ENCODE peak calls at places on chromosome 20, in eight cellular contexts. H is OCI-LY7, X is mammary epithelial cell, Q is IMR-90, Y is PC-3, S is endothelial cell of umbilical vein, F is GM23248, W is GM23338. K is an unnamed sample. For H3K4me1, the result is how much of the 10 kb centered on the place peaks cover.

GRCh38 chr20:58573257-58573656 is 58.1 kb upstream of the APCDD1L start:
- DNase-seq in X (no peak), H (no peak), W (no peak), Q (no peak), Y (no peak), S (no peak), F (no peak), K (no peak)

GRCh38 chr20:40587038-40587437 is 102.0 kb downstream of the MAFB start:
- DNase-seq in Q (no peak), F (no peak), Y (no peak), W (no peak), S (no peak), H (no peak), X (no peak), K (no peak)

GRCh38 chr20:51622004-51622874 is 79.7 kb upstream of the NFATC2 start:
- DNase-seq in Q (no peak), H (no peak), Y (peak), X (no peak), F (no peak), W (peak), S (no peak), K (no peak)

GRCh38 chr20:50120935-50121693 is 8.2 kb upstream of the UBE2V1 start:
- DNase-seq in F (peak), Y (peak), S (peak), Q (peak), H (peak), W (peak), X (no peak), K (peak)

GRCh38 chr20:44087051-44087856 is 99.7 kb downstream of the JPH2 start:
- DNase-seq in W (no peak), S (no peak), Y (no peak), H (no peak), X (no peak), F (no peak), Q (no peak), K (no peak)

GRCh38 chr20:1626528-1627192 is 6.9 kb upstream of the SIRPB1 start:
- DNase-seq in S (no peak), W (no peak), Y (no peak), Q (no peak), X (no peak), H (no peak), F (no peak), K (no peak)

GRCh38 chr20:51727872-51728271 is 40.3 kb downstream of the ATP9A start:
- DNase-seq in H (no peak), F (no peak), W (no peak), Y (no peak), S (no peak), X (no peak), Q (no peak), K (no peak)

GRCh38 chr20:50399917-50400704 is 110.1 kb upstream of the PTPN1 start:
- DNase-seq in W (no peak), Q (peak), Y (peak), F (peak), X (peak), S (peak), H (no peak), K (no peak)

GRCh38 chr20:52405417-52405816 is 213.8 kb upstream of the ZFP64 start:
- DNase-seq in X (no peak), Y (peak), S (no peak), Q (no peak), W (no peak), H (no peak), F (peak), K (no peak)

GRCh38 chr20:5596401-5597193 is 153.6 kb upstream of the SHLD1 start:
- DNase-seq in W (no peak), S (no peak), Q (no peak), Y (no peak), F (no peak), H (no peak), X (no peak), K (no peak)

GRCh38 chr20:56171087-56172012 is 77.2 kb upstream of the MC3R start:
- DNase-seq in S (no peak), Y (peak), W (no peak), H (peak), X (peak), Q (no peak), F (peak), K (peak)

GRCh38 chr20:52941803-52942202 is 30.4 kb upstream of the TSHZ2 start:
- DNase-seq in Y (no peak), F (peak), X (no peak), W (no peak), S (no peak), H (no peak), Q (no peak), K (no peak)

GRCh38 chr20:32484221-32485125 is 100.7 kb downstream of the NOL4L start:
- DNase-seq in F (peak), X (no peak), Y (peak), W (peak), S (peak), H (peak), Q (no peak), K (no peak)

GRCh38 chr20:38337561-38338140 is 8.6 kb upstream of the LBP start:
- DNase-seq in H (peak), Y (peak), S (no peak), X (peak), F (peak), Q (no peak), W (peak), K (peak)

GRCh38 chr20:45944151-45944964 is 9.9 kb downstream of the PCIF1 start:
- DNase-seq in Q (no peak), H (no peak), S (no peak), F (peak), X (peak), Y (peak), W (no peak), K (no peak)

GRCh38 chr20:38108438-38109024 is 56.5 kb downstream of the TGM2 start:
- DNase-seq in W (no peak), X (no peak), H (no peak), F (peak), Q (peak), S (no peak), Y (no peak), K (no peak)

GRCh38 chr20:10648651-10649050 is 25.1 kb downstream of the JAG1 start:
- DNase-seq in H (no peak), Y (no peak), F (peak), X (no peak), S (no peak), Q (peak), W (no peak), K (no peak)

GRCh38 chr20:10646886-10647420 is 26.8 kb downstream of the JAG1 start:
- DNase-seq in W (no peak), Y (no peak), S (no peak), H (no peak), X (no peak), F (no peak), Q (no peak), K (no peak)

GRCh38 chr20:10649080-10649816 is 24.6 kb downstream of the JAG1 start:
- DNase-seq in X (no peak), S (no peak), Q (no peak), W (no peak), H (no peak), F (no peak), Y (no peak), K (no peak)

GRCh38 chr20:10647471-10647870 is 26.3 kb downstream of the JAG1 start:
- DNase-seq in F (peak), X (no peak), S (no peak), W (peak), Y (peak), H (peak), Q (no peak), K (peak)

DNA sequence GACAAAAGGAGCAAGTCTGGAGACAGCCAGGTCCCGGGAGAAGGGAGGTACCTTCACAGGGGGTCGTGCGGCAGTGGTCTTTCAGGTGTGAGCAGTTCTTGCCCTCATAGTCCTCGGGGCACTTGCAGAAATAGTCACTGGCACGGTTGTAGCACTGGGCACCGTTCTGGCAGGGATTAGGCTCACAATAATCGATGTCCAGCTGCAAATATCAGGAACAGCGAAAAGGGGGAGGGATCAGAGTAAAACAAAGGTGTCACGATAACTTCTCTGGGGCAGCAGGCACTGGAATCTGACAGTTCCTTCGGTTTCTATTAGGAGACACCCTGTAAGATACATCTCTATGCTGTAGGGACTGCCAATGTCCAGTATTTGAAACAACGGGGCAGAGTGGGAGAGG is 25.9 kb downstream of the JAG1 start:
- DNase-seq in Y (no peak), Q (no peak), S (no peak), F (no peak), H (no peak), X (no peak), W (no peak), K (no peak)
- H3K4me1 ChIP-seq in Y (under half), Q (under half), S (under half), F (under half), H (under half), X (under half), W (under half), K (under half)

DNA sequence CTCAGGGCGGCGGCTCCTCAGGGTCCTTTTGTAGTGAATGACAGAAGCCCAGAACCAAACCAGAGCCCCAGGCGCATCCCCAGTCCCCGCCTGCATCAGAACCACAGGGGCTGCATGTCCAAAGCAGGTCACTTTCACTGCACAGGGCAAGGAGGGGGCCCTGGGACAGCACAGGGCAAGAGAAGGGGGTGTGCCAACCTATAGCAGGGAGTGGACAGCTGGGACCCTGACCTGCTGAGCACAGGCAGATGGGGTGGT is 501.4 kb downstream of the PREX1 start:
- DNase-seq in Y (no peak), H (no peak), S (no peak), F (no peak), X (no peak), W (no peak), Q (no peak), K (no peak)
- H3K4me2 ChIP-seq in Y (no peak), H (no peak), S (no peak), F (no peak), X (no peak), W (no peak), Q (no peak), K (no peak)

GRCh38 chr20:36861875-36862801 is 13.8 kb upstream of the TLDC2 start:
- DNase-seq in X (peak), Q (peak), F (peak), S (peak), W (peak), Y (peak), H (no peak), K (peak)
- H3K4me3 ChIP-seq in X (peak), Q (peak), F (peak), S (peak), W (peak), Y (peak), H (peak), K (peak)

GRCh38 chr20:57256908-57257307 is 9.5 kb downstream of the BMP7 start:
- DNase-seq in X (no peak), S (no peak), F (no peak), Q (no peak), H (no peak), Y (no peak), W (no peak), K (no peak)
- H3K4me1 ChIP-seq in X (under half), S (under half), F (under half), Q (under half), H (half or more), Y (under half), W (half or more), K (under half)

GRCh38 chr20:53947501-53948195 is 122.7 kb downstream of the BCAS1 start:
- DNase-seq in H (no peak), X (no peak), F (no peak), W (no peak), Q (no peak), S (no peak), Y (no peak), K (no peak)
- H3K4me2 ChIP-seq in H (no peak), X (no peak), F (no peak), W (no peak), Q (no peak), S (no peak), Y (no peak), K (no peak)

GRCh38 chr20:9514461-9515210 is at the start of gene LAMP5:
- DNase-seq in F (peak), X (no peak), H (no peak), Y (peak), W (peak), S (peak), Q (peak), K (no peak)
- H3K4me3 ChIP-seq in F (no peak), X (no peak), H (no peak), Y (peak), W (peak), S (no peak), Q (no peak), K (no peak)

GRCh38 chr20:25360631-25361286 is 29.9 kb downstream of the ABHD12 start:
- DNase-seq in F (peak), S (peak), X (no peak), Q (peak), Y (no peak), H (no peak), W (no peak), K (no peak)
- H3K4me1 ChIP-seq in F (under half), S (under half), X (under half), Q (under half), Y (under half), H (under half), W (half or more), K (under half)

GRCh38 chr20:54433653-54434052 is 41.7 kb upstream of the DOK5 start:
- DNase-seq in H (no peak), W (no peak), Y (no peak), F (no peak), Q (no peak), S (no peak), X (no peak), K (no peak)
- H3K4me2 ChIP-seq in H (no peak), W (no peak), Y (no peak), F (no peak), Q (no peak), S (no peak), X (no peak), K (no peak)

GRCh38 chr20:22690616-22691179 is 106.3 kb upstream of the FOXA2 start:
- DNase-seq in W (no peak), Q (no peak), H (no peak), F (no peak), X (no peak), Y (no peak), S (no peak), K (no peak)

GRCh38 chr20:22689246-22689645 is 104.9 kb upstream of the FOXA2 start:
- DNase-seq in S (no peak), X (no peak), Q (no peak), F (no peak), W (no peak), Y (no peak), H (no peak), K (no peak)

GRCh38 chr20:22690000-22690399 is 105.6 kb upstream of the FOXA2 start:
- DNase-seq in Y (no peak), W (no peak), F (no peak), S (no peak), Q (no peak), X (no peak), H (no peak), K (no peak)

GRCh38 chr20:22691369-22692118 is 107.2 kb upstream of the FOXA2 start:
- DNase-seq in S (peak), H (peak), Y (peak), W (peak), Q (peak), X (peak), F (peak), K (peak)

DNA sequence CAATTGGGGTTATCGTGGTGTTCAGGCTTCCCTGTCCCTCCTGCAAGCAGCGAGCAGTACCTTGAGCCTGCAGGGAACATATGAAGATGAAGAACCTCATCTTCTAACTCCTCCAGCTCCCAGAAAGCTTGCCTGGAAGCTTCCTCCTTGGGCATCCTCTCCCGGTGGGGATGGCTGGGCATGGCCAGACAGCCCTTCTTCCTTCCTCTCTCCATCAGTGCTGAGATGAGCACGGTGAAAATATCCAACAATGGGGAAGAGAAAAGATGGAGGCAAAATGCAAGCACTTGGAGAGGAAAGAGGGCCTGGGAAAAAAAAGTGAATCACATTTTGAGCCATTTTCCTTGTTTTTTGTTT is 107.7 kb upstream of the FOXA2 start:
- DNase-seq in F (no peak), S (no peak), Y (no peak), Q (no peak), H (no peak), W (no peak), X (no peak), K (no peak)
- H3K4me3 ChIP-seq in F (peak), S (peak), Y (peak), Q (no peak), H (no peak), W (no peak), X (no peak), K (no peak)

K was measured in Karpas-422.